ENCODE peak calls at places on chromosomes 7 and 10, in six cellular contexts. One of them, this sample, is unnamed. For H3K4me1, the result is how much of the 10 kb centered on the place peaks cover.

GRCh38 chr10:58319599-58319998 is 15.2 kb upstream of the UBE2D1 start:
- DNase-seq in heart left ventricle: no peak
- DNase-seq in mammary epithelial cell: no peak
- DNase-seq in GM23338: no peak
- DNase-seq in astrocyte: no peak
- DNase-seq in HCT116: no peak
- DNase-seq in this sample: no peak

GRCh38 chr7:75870557-75870956 is 8.3 kb upstream of the RHBDD2 start:
- DNase-seq in heart left ventricle: no peak
- DNase-seq in GM23338: no peak
- DNase-seq in mammary epithelial cell: no peak
- DNase-seq in astrocyte: no peak
- DNase-seq in HCT116: no peak
- DNase-seq in this sample: no peak

GRCh38 chr7:98555403-98555802 is 61.7 kb upstream of the NPTX2 start:
- DNase-seq in mammary epithelial cell: peak
- DNase-seq in astrocyte: no peak
- DNase-seq in GM23338: no peak
- DNase-seq in heart left ventricle: no peak
- DNase-seq in HCT116: no peak
- DNase-seq in this sample: no peak

GRCh38 chr10:125629758-125630376 is 53.1 kb downstream of the TEX36 start:
- DNase-seq in astrocyte: peak
- DNase-seq in mammary epithelial cell: peak
- DNase-seq in GM23338: peak
- DNase-seq in HCT116: peak
- DNase-seq in heart left ventricle: no peak
- DNase-seq in this sample: peak

GRCh38 chr7:80263821-80264220 is 129.2 kb downstream of the GNAI1 start:
- DNase-seq in mammary epithelial cell: no peak
- DNase-seq in GM23338: no peak
- DNase-seq in HCT116: no peak
- DNase-seq in astrocyte: no peak
- DNase-seq in heart left ventricle: no peak
- DNase-seq in this sample: no peak

GRCh38 chr7:135300913-135301765 is 67.5 kb downstream of the STRA8 start:
- DNase-seq in astrocyte: no peak
- DNase-seq in heart left ventricle: no peak
- DNase-seq in GM23338: no peak
- DNase-seq in HCT116: no peak
- DNase-seq in mammary epithelial cell: no peak
- DNase-seq in this sample: no peak

GRCh38 chr10:130727766-130728490 is 583.6 kb downstream of the TCERG1L start:
- DNase-seq in GM23338: no peak
- DNase-seq in HCT116: no peak
- DNase-seq in astrocyte: no peak
- DNase-seq in mammary epithelial cell: no peak
- DNase-seq in heart left ventricle: no peak
- DNase-seq in this sample: no peak

GRCh38 chr7:52061666-52062065 is 745.1 kb upstream of the COBL start:
- DNase-seq in astrocyte: no peak
- DNase-seq in HCT116: no peak
- DNase-seq in heart left ventricle: no peak
- DNase-seq in GM23338: peak
- DNase-seq in mammary epithelial cell: no peak
- DNase-seq in this sample: no peak

GRCh38 chr10:61463035-61463909 is 10.1 kb upstream of the TMEM26 start:
- DNase-seq in mammary epithelial cell: no peak
- DNase-seq in GM23338: no peak
- DNase-seq in HCT116: no peak
- DNase-seq in heart left ventricle: no peak
- DNase-seq in astrocyte: peak
- DNase-seq in this sample: no peak

GRCh38 chr10:7826971-7827370 is 8.7 kb downstream of the TAF3 start:
- DNase-seq in astrocyte: peak
- DNase-seq in heart left ventricle: no peak
- DNase-seq in mammary epithelial cell: peak
- DNase-seq in GM23338: peak
- DNase-seq in HCT116: no peak
- DNase-seq in this sample: no peak

GRCh38 chr10:31121797-31122586 is 90.3 kb upstream of the ZNF438 start:
- DNase-seq in HCT116: no peak
- DNase-seq in heart left ventricle: no peak
- DNase-seq in mammary epithelial cell: no peak
- DNase-seq in astrocyte: peak
- DNase-seq in GM23338: no peak
- DNase-seq in this sample: no peak

GRCh38 chr7:115676080-115676479 is 354.5 kb downstream of the TFEC start:
- DNase-seq in HCT116: peak
- DNase-seq in heart left ventricle: no peak
- DNase-seq in mammary epithelial cell: peak
- DNase-seq in GM23338: peak
- DNase-seq in astrocyte: peak
- DNase-seq in this sample: no peak

GRCh38 chr7:68306692-68307107 is 1291.6 kb upstream of the AUTS2 start:
- DNase-seq in astrocyte: no peak
- DNase-seq in heart left ventricle: no peak
- DNase-seq in mammary epithelial cell: no peak
- DNase-seq in HCT116: no peak
- DNase-seq in GM23338: no peak
- DNase-seq in this sample: no peak

GRCh38 chr10:101012525-101013364 is 13.1 kb downstream of the LZTS2 start:
- DNase-seq in GM23338: peak
- DNase-seq in astrocyte: peak
- DNase-seq in mammary epithelial cell: peak
- DNase-seq in heart left ventricle: peak
- DNase-seq in HCT116: peak
- DNase-seq in this sample: peak

GRCh38 chr7:100407285-100408180 is 21.0 kb downstream of the ZCWPW1 start:
- DNase-seq in mammary epithelial cell: peak
- DNase-seq in GM23338: peak
- DNase-seq in astrocyte: peak
- DNase-seq in heart left ventricle: no peak
- DNase-seq in HCT116: peak
- DNase-seq in this sample: peak

GRCh38 chr7:51633596-51633995 is 317.0 kb upstream of the COBL start:
- DNase-seq in heart left ventricle: no peak
- DNase-seq in mammary epithelial cell: no peak
- DNase-seq in astrocyte: peak
- DNase-seq in GM23338: no peak
- DNase-seq in HCT116: no peak
- DNase-seq in this sample: no peak

GRCh38 chr10:29692121-29692539 is 57.4 kb upstream of the SVIL start:
- DNase-seq in GM23338: peak
- DNase-seq in heart left ventricle: no peak
- DNase-seq in mammary epithelial cell: peak
- DNase-seq in HCT116: no peak
- DNase-seq in astrocyte: peak
- DNase-seq in this sample: peak

GRCh38 chr10:53690556-53691240 is 918.1 kb upstream of the MBL2 start:
- DNase-seq in HCT116: no peak
- DNase-seq in mammary epithelial cell: no peak
- DNase-seq in astrocyte: no peak
- DNase-seq in GM23338: no peak
- DNase-seq in heart left ventricle: no peak
- DNase-seq in this sample: no peak

GRCh38 chr10:91758303-91759146 is 39.7 kb upstream of the TNKS2 start:
- DNase-seq in HCT116: peak
- DNase-seq in astrocyte: peak
- DNase-seq in heart left ventricle: no peak
- DNase-seq in mammary epithelial cell: peak
- DNase-seq in GM23338: peak
- DNase-seq in this sample: peak

GRCh38 chr10:74969093-74969492 is 142.4 kb upstream of the SAMD8 start:
- DNase-seq in HCT116: no peak
- DNase-seq in GM23338: no peak
- DNase-seq in mammary epithelial cell: no peak
- DNase-seq in astrocyte: no peak
- DNase-seq in heart left ventricle: no peak
- DNase-seq in this sample: no peak

GRCh38 chr7:75884401-75884800 is 5.6 kb downstream of the RHBDD2 start:
- DNase-seq in heart left ventricle: no peak
- DNase-seq in mammary epithelial cell: no peak
- DNase-seq in astrocyte: no peak
- DNase-seq in GM23338: no peak
- DNase-seq in HCT116: no peak
- DNase-seq in this sample: no peak

GRCh38 chr10:4939224-4940072 is 23.8 kb upstream of the AKR1C1 start:
- DNase-seq in GM23338: no peak
- DNase-seq in heart left ventricle: no peak
- DNase-seq in mammary epithelial cell: peak
- DNase-seq in astrocyte: no peak
- DNase-seq in HCT116: no peak
- DNase-seq in this sample: no peak

GRCh38 chr7:134126937-134127848 is at the start of gene LRGUK:
- DNase-seq in HCT116: no peak
- DNase-seq in GM23338: peak
- DNase-seq in mammary epithelial cell: peak
- DNase-seq in astrocyte: peak
- DNase-seq in heart left ventricle: peak
- DNase-seq in this sample: peak

GRCh38 chr7:130430841-130431713 is 9.7 kb downstream of the CEP41 start:
- DNase-seq in HCT116: no peak
- DNase-seq in GM23338: no peak
- DNase-seq in astrocyte: peak
- DNase-seq in mammary epithelial cell: peak
- DNase-seq in heart left ventricle: peak
- DNase-seq in this sample: no peak

GRCh38 chr10:104350146-104350635 is 3.4 kb upstream of the CFAP58 start:
- DNase-seq in GM23338: peak
- DNase-seq in HCT116: peak
- DNase-seq in heart left ventricle: no peak
- DNase-seq in mammary epithelial cell: peak
- DNase-seq in astrocyte: peak
- DNase-seq in this sample: no peak

GRCh38 chr10:79929409-79929904 is 19.4 kb downstream of the SFTPD start:
- DNase-seq in heart left ventricle: peak
- DNase-seq in GM23338: peak
- DNase-seq in astrocyte: peak
- DNase-seq in HCT116: peak
- DNase-seq in mammary epithelial cell: peak
- DNase-seq in this sample: no peak

GRCh38 chr10:36602374-36602773 is 523.0 kb upstream of the ANKRD30A start:
- DNase-seq in GM23338: no peak
- DNase-seq in astrocyte: peak
- DNase-seq in heart left ventricle: no peak
- DNase-seq in HCT116: no peak
- DNase-seq in mammary epithelial cell: peak
- DNase-seq in this sample: no peak

GRCh38 chr7:142263598-142264380 is 5.9 kb upstream of the PRSS58 start:
- DNase-seq in HCT116: no peak
- DNase-seq in heart left ventricle: no peak
- DNase-seq in GM23338: no peak
- DNase-seq in astrocyte: peak
- DNase-seq in mammary epithelial cell: peak
- DNase-seq in this sample: peak

GRCh38 chr10:17354781-17355180 is 99.6 kb downstream of the ST8SIA6 start:
- DNase-seq in mammary epithelial cell: no peak
- DNase-seq in heart left ventricle: no peak
- DNase-seq in GM23338: no peak
- DNase-seq in astrocyte: peak
- DNase-seq in HCT116: no peak
- DNase-seq in this sample: peak

GRCh38 chr7:66055321-66055956 is 20.2 kb upstream of the ASL start:
- DNase-seq in mammary epithelial cell: no peak
- DNase-seq in GM23338: no peak
- DNase-seq in astrocyte: peak
- DNase-seq in HCT116: no peak
- DNase-seq in heart left ventricle: no peak
- DNase-seq in this sample: no peak

GRCh38 chr10:50624866-50625491 is 1.2 kb upstream of the SGMS1 start:
- DNase-seq in heart left ventricle: peak
- DNase-seq in HCT116: peak
- DNase-seq in mammary epithelial cell: peak
- DNase-seq in GM23338: peak
- DNase-seq in astrocyte: peak
- DNase-seq in this sample: peak
- H3K27ac ChIP-seq in heart left ventricle: peak
- H3K27ac ChIP-seq in HCT116: peak
- H3K27ac ChIP-seq in mammary epithelial cell: peak
- H3K27ac ChIP-seq in GM23338: peak
- H3K27ac ChIP-seq in astrocyte: peak
- H3K27ac ChIP-seq in this sample: peak

DNA sequence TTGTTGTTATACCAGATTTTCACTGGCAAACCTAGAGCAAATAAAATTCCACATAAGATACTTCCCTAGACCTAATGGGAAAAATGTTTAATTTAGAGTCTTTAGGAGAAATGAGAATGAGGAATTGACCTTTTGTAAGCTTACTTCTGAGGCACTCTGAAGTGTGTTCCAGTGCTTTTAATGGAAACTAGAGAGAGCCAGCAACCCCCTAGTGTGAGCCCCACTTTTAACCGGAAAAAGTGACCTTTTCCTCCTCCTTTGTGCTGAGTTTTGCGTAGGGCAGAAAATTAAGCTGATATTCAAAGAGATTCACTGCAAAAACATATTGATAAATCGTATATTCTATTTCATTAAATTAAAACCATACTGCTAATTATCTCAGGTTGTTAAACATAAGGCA is 5.2 kb downstream of the IKZF1 start:
- DNase-seq in heart left ventricle: no peak
- DNase-seq in GM23338: no peak
- DNase-seq in HCT116: no peak
- DNase-seq in astrocyte: no peak
- DNase-seq in mammary epithelial cell: no peak
- DNase-seq in this sample: no peak
- H3K4me1 ChIP-seq in heart left ventricle: under half
- H3K4me1 ChIP-seq in GM23338: under half
- H3K4me1 ChIP-seq in HCT116: under half
- H3K4me1 ChIP-seq in astrocyte: under half
- H3K4me1 ChIP-seq in mammary epithelial cell: under half
- H3K4me1 ChIP-seq in this sample: under half

GRCh38 chr10:97795886-97796285 is 24.1 kb upstream of the SFRP5 start:
- DNase-seq in astrocyte: no peak
- DNase-seq in HCT116: no peak
- DNase-seq in mammary epithelial cell: no peak
- DNase-seq in GM23338: peak
- DNase-seq in heart left ventricle: no peak
- DNase-seq in this sample: no peak
- TF ChIP-seq CTCF in astrocyte: no peak
- TF ChIP-seq CTCF in HCT116: no peak
- TF ChIP-seq CTCF in mammary epithelial cell: no peak
- TF ChIP-seq CTCF in GM23338: peak
- TF ChIP-seq CTCF in heart left ventricle: no peak
- TF ChIP-seq CTCF in this sample: no peak

DNA sequence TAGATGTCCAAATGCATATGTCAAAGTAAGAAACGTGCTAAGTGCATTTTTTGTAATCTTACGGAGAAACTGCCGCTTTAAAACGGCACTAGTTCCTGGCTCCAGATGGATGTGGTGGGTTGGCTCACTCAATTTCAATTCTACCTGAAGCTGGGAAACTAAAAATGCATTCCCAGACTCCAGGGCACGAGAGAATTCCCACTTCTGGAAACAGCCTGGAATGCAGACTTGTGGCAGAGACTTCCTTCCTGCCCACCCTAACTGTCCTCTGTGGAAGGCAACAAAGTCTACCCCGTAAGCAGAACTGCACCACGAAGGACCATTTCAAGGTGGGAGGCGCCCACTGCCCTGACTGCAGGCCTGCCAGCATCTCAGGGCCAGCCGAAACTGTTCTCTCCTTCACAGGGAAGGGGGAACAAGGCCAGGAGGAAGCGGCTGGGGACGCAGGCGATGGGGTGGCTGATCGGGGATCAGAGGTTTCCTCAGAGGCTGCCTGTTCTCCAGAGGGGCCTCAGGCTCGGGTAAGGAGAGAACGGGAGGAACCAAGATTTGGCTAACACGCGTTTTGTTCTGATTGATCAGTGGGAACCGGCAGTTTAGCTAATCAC is 88.0 kb downstream of the DIP2C start:
- DNase-seq in GM23338: no peak
- DNase-seq in astrocyte: peak
- DNase-seq in mammary epithelial cell: no peak
- DNase-seq in HCT116: no peak
- DNase-seq in heart left ventricle: no peak
- DNase-seq in this sample: no peak
- H3K27ac ChIP-seq in GM23338: no peak
- H3K27ac ChIP-seq in astrocyte: peak
- H3K27ac ChIP-seq in mammary epithelial cell: no peak
- H3K27ac ChIP-seq in HCT116: no peak
- H3K27ac ChIP-seq in heart left ventricle: no peak
- H3K27ac ChIP-seq in this sample: no peak

This sample was measured in foreskin keratinocyte.